ENCODE peak calls at places on chromosomes 7 and 10, in seven cellular contexts. U, G, O, Z, M, D and X are unnamed samples.

GRCh38 chr10:34252111-34252510 is 563.0 kb downstream of the PARD3 start:
- DNase-seq in U (peak), D (no peak), M (no peak), G (no peak), O (no peak), Z (peak), X (no peak)

GRCh38 chr10:50600831-50601466 is 22.8 kb downstream of the SGMS1 start:
- DNase-seq in U (no peak), O (no peak), G (no peak), M (no peak), D (no peak), Z (no peak), X (no peak)

GRCh38 chr10:124254519-124254918 is 161.1 kb upstream of the CHST15 start:
- DNase-seq in D (no peak), Z (no peak), M (no peak), G (no peak), O (no peak), U (no peak), X (no peak)

GRCh38 chr7:45580053-45580872 is 6.1 kb downstream of the ADCY1 start:
- DNase-seq in D (peak), G (no peak), Z (peak), O (no peak), M (no peak), U (peak), X (no peak)

GRCh38 chr7:4739528-4739992 is 35.9 kb upstream of the AP5Z1 start:
- DNase-seq in M (no peak), G (no peak), Z (peak), D (no peak), O (peak), U (no peak), X (no peak)

GRCh38 chr7:137818036-137818435 is 28.7 kb downstream of the DGKI start:
- DNase-seq in O (no peak), D (no peak), G (no peak), U (no peak), Z (no peak), M (no peak), X (no peak)

GRCh38 chr10:97320480-97321031 is 1.5 kb downstream of the FRAT1 start:
- DNase-seq in Z (peak), U (peak), M (no peak), G (peak), O (peak), D (no peak), X (no peak)

GRCh38 chr10:129759214-129760002 is 204.7 kb downstream of the EBF3 start:
- DNase-seq in Z (peak), M (no peak), G (no peak), O (peak), D (peak), U (no peak), X (no peak)

GRCh38 chr10:132452651-132453469 is 55.9 kb downstream of the PWWP2B start:
- DNase-seq in Z (peak), G (peak), O (peak), D (no peak), U (peak), M (peak), X (peak)

GRCh38 chr10:77392236-77392721 is 245.3 kb downstream of the KCNMA1 start:
- DNase-seq in O (no peak), U (no peak), D (peak), G (no peak), M (no peak), Z (no peak), X (no peak)

GRCh38 chr7:29202651-29203069 is 8.1 kb downstream of the CHN2 start:
- DNase-seq in D (no peak), G (peak), U (no peak), M (no peak), O (peak), Z (no peak), X (no peak)

GRCh38 chr7:264541-265191 is 25.3 kb upstream of the FOXL3 start:
- DNase-seq in M (peak), G (peak), U (no peak), O (peak), Z (peak), D (no peak), X (no peak)

GRCh38 chr10:12056758-12057157 is 12.0 kb upstream of the DHTKD1 start:
- DNase-seq in D (no peak), Z (no peak), U (no peak), O (no peak), M (no peak), G (no peak), X (no peak)

GRCh38 chr10:30435068-30435422 is 1.1 kb downstream of the MAP3K8 start:
- DNase-seq in D (no peak), M (no peak), Z (peak), O (peak), U (no peak), G (peak), X (no peak)

GRCh38 chr7:1505731-1506550 is 1.8 kb upstream of the INTS1 start:
- DNase-seq in M (no peak), U (no peak), O (no peak), D (no peak), G (peak), Z (no peak), X (no peak)

GRCh38 chr10:132065491-132066105 is at the start of gene JAKMIP3:
- DNase-seq in U (peak), D (peak), G (peak), Z (peak), M (no peak), O (peak), X (no peak)

GRCh38 chr10:122007415-122007814 is 18.5 kb downstream of the TACC2 start:
- DNase-seq in G (no peak), D (no peak), U (no peak), M (no peak), O (no peak), Z (no peak), X (no peak)

GRCh38 chr7:1993776-1994740 is 238.7 kb downstream of the MAD1L1 start:
- DNase-seq in U (no peak), M (no peak), O (no peak), D (no peak), Z (no peak), G (no peak), X (no peak)

GRCh38 chr7:54846272-54846671 is 87.3 kb upstream of the SEC61G start:
- DNase-seq in Z (no peak), O (no peak), U (no peak), M (no peak), D (no peak), G (no peak), X (no peak)

GRCh38 chr7:139153832-139154231 is 44.3 kb upstream of the ZC3HAV1 start:
- DNase-seq in Z (no peak), M (no peak), O (no peak), D (no peak), U (no peak), G (no peak), X (no peak)

GRCh38 chr10:89466599-89467035 is 52.2 kb downstream of the IFIT5 start:
- DNase-seq in G (no peak), M (no peak), U (no peak), Z (no peak), D (no peak), O (no peak), X (no peak)
- TF ChIP-seq CTCF in G (no peak), M (no peak), U (no peak), Z (no peak), D (no peak), O (peak), X (peak)

GRCh38 chr10:7218974-7219373 is 191.9 kb downstream of the SFMBT2 start:
- DNase-seq in D (no peak), M (no peak), Z (no peak), U (no peak), G (no peak), O (no peak), X (no peak)
- TF ChIP-seq CTCF in D (no peak), M (no peak), Z (no peak), U (no peak), G (no peak), O (no peak), X (no peak)

GRCh38 chr10:101031796-101032636 is 982 bp downstream of the SFXN3 start:
- DNase-seq in D (peak), U (peak), Z (peak), G (peak), M (peak), O (peak), X (no peak)
- TF ChIP-seq CTCF in D (no peak), U (no peak), Z (no peak), G (no peak), M (no peak), O (no peak), X (no peak)

GRCh38 chr7:155415093-155415492 is 42.8 kb upstream of the EN2 start:
- DNase-seq in M (no peak), O (no peak), G (no peak), D (no peak), Z (no peak), U (no peak), X (no peak)

GRCh38 chr7:155414508-155414907 is 43.4 kb upstream of the EN2 start:
- DNase-seq in O (no peak), G (no peak), U (no peak), Z (no peak), D (no peak), M (no peak), X (no peak)

GRCh38 chr7:155410436-155410835 is 47.5 kb upstream of the EN2 start:
- DNase-seq in G (no peak), M (no peak), U (no peak), D (no peak), O (no peak), Z (no peak), X (no peak)

GRCh38 chr7:155411718-155412415 is 46.1 kb upstream of the EN2 start:
- DNase-seq in Z (no peak), O (no peak), D (no peak), U (no peak), G (no peak), M (no peak), X (no peak)

DNA sequence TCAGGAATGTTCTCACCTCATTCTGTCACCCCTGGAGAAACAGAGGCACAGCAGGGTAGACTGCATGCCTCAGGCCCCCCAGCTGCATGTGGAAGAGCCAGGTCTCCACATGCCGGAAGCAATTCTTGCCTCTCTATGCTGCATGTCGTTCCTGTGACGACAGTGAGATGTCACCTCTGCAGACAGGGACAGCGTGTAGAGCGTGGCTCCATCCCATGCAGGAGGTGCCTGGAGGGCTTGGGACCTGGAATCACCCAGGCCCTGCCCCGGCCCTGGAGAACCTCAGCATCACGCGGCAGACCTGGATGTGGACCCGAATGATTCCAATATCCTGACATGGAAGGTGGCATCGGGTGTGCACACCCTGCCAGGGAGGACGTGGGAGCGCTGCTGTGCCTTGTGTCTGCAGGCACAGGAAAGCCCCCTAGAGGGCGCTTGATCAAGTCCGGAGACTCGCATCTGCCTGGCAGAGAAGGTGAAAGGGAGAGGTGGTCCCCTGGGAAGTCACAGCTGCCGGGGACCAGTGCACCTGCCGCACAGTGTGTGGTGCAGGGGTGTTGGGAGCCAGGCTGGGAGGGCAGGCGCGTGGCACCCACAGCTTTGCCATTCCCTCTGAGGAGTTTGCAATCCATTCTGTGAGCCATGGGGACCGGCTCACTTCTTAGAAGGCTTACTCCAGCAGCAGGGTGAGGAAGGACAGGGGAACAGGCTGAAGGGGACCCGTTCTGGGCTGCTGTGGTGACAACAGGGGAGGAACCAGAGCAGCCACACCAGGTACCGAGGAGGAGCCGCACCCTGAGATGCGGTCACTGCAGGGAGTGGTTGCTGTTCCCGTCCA is 45.3 kb upstream of the EN2 start:
- DNase-seq in U (peak), G (peak), O (peak), D (no peak), M (peak), Z (peak), X (peak)
- TF ChIP-seq CTCF in U (peak), G (peak), O (peak), D (peak), M (peak), Z (no peak), X (peak)

GRCh38 chr10:74058658-74059057 is 60.7 kb downstream of the VCL start:
- DNase-seq in D (no peak), U (no peak), O (no peak), M (no peak), Z (no peak), G (no peak), X (no peak)
- TF ChIP-seq CTCF in D (no peak), U (no peak), O (no peak), M (no peak), Z (no peak), G (no peak), X (no peak)

GRCh38 chr10:127227663-127228062 is 31.3 kb upstream of the INSYN2A start:
- DNase-seq in G (no peak), Z (no peak), M (no peak), O (no peak), D (no peak), U (no peak), X (no peak)
- TF ChIP-seq CTCF in G (no peak), Z (no peak), M (no peak), O (no peak), D (no peak), U (no peak), X (no peak)

GRCh38 chr7:19023477-19023876 is 94.0 kb downstream of the TWIST1 start:
- DNase-seq in M (no peak), D (no peak), U (no peak), G (no peak), O (no peak), Z (no peak), X (no peak)
- TF ChIP-seq CTCF in M (no peak), D (no peak), U (no peak), G (no peak), O (no peak), Z (no peak), X (no peak)

GRCh38 chr7:151863386-151864079 is 13.4 kb downstream of the PRKAG2 start:
- DNase-seq in M (no peak), Z (no peak), D (no peak), G (no peak), U (peak), O (no peak), X (no peak)
- TF ChIP-seq CTCF in M (no peak), Z (no peak), D (no peak), G (no peak), U (no peak), O (no peak), X (peak)